ENCODE peak calls at places on chromosomes 2 and 18, in four cellular contexts. P is dorsolateral prefrontal cortex, H is ovary, Z is tibial nerve. B is an unnamed sample.

GRCh38 chr18:62091487-62092120 is 95.3 kb downstream of the PIGN start:
- DNase-seq in Z (no peak), H (no peak), P (no peak), B (no peak)

GRCh38 chr2:183162362-183162761 is 38.1 kb downstream of the NUP35 start:
- DNase-seq in Z (no peak), P (no peak), H (no peak), B (no peak)

GRCh38 chr18:12254137-12254819 is at the start of gene CIDEA:
- DNase-seq in Z (no peak), H (no peak), P (no peak), B (no peak)

GRCh38 chr2:39922679-39923416 is 143.8 kb upstream of the THUMPD2 start:
- DNase-seq in P (no peak), Z (no peak), H (no peak), B (no peak)

GRCh38 chr2:133314761-133315160 is 253.5 kb downstream of the NCKAP5 start:
- DNase-seq in Z (no peak), P (no peak), H (no peak), B (no peak)

GRCh38 chr2:132426621-132427020 is 10.0 kb downstream of the GPR39 start:
- DNase-seq in P (no peak), H (no peak), Z (no peak), B (no peak)

GRCh38 chr2:190766581-190766980 is 114.0 kb upstream of the GLS start:
- DNase-seq in P (no peak), Z (no peak), H (no peak), B (no peak)

GRCh38 chr2:12819098-12819465 is 102.3 kb downstream of the TRIB2 start:
- DNase-seq in Z (peak), P (no peak), H (peak), B (peak)

GRCh38 chr18:72089432-72089831 is 454.7 kb downstream of the CBLN2 start:
- DNase-seq in P (no peak), H (no peak), Z (no peak), B (no peak)

GRCh38 chr2:120765911-120766757 is 30.5 kb downstream of the GLI2 start:
- DNase-seq in Z (peak), H (peak), P (no peak), B (peak)

GRCh38 chr18:48952287-48953095 is 1.7 kb upstream of the SMAD7 start:
- DNase-seq in P (no peak), H (peak), Z (peak), B (peak)

GRCh38 chr2:240672701-240673190 is 9.9 kb downstream of the AQP12B start:
- DNase-seq in Z (no peak), H (no peak), P (no peak), B (no peak)

GRCh38 chr18:48944634-48945033 is 6.1 kb downstream of the SMAD7 start:
- DNase-seq in P (no peak), Z (no peak), H (no peak), B (no peak)

GRCh38 chr2:240619506-240620148 is 5.7 kb upstream of the GPR35 start:
- DNase-seq in Z (no peak), H (no peak), P (no peak), B (no peak)

GRCh38 chr18:78975282-78975681 is 4.3 kb upstream of the SALL3 start:
- DNase-seq in Z (no peak), P (no peak), H (no peak), B (no peak)

GRCh38 chr2:208556954-208557601 is 150.5 kb downstream of the PTH2R start:
- DNase-seq in H (no peak), Z (no peak), P (no peak), B (no peak)

GRCh38 chr2:79717364-79718007 is 204.6 kb downstream of the CTNNA2 start:
- DNase-seq in P (no peak), H (no peak), Z (no peak), B (no peak)

GRCh38 chr2:167289651-167290410 is 401.6 kb downstream of the XIRP2 start:
- DNase-seq in P (no peak), Z (no peak), H (no peak), B (no peak)

GRCh38 chr18:30971338-30971956 is 71.1 kb downstream of the DSC3 start:
- DNase-seq in H (no peak), P (no peak), Z (no peak), B (no peak)

GRCh38 chr2:41914936-41915335 is 132.9 kb upstream of the PKDCC start:
- DNase-seq in H (no peak), Z (no peak), P (no peak), B (no peak)

GRCh38 chr2:44016282-44016681 is 20.5 kb upstream of the LRPPRC start:
- DNase-seq in Z (peak), P (no peak), H (peak), B (peak)

GRCh38 chr2:186841940-186842339 is 7.0 kb downstream of the ZSWIM2 start:
- DNase-seq in P (no peak), Z (no peak), H (no peak), B (no peak)

GRCh38 chr18:32373995-32374394 is 96.7 kb downstream of the GAREM1 start:
- DNase-seq in H (no peak), P (no peak), Z (no peak), B (no peak)

GRCh38 chr2:65315042-65315441 is 87.4 kb downstream of the ACTR2 start:
- DNase-seq in H (no peak), Z (no peak), P (no peak), B (no peak)

GRCh38 chr2:10524341-10524740 is 76.2 kb upstream of the ODC1 start:
- DNase-seq in H (no peak), Z (no peak), P (no peak), B (no peak)

GRCh38 chr18:22171263-22171838 is 2.0 kb downstream of the GATA6 start:
- DNase-seq in H (no peak), Z (no peak), P (no peak), B (no peak)

GRCh38 chr2:120733238-120733942 is 2.3 kb upstream of the GLI2 start:
- DNase-seq in H (no peak), P (no peak), Z (no peak), B (no peak)

GRCh38 chr18:78656346-78656925 is 323.2 kb upstream of the SALL3 start:
- DNase-seq in Z (no peak), H (no peak), P (no peak), B (no peak)

GRCh38 chr2:126655500-126656310 is at the start of gene GYPC:
- DNase-seq in H (peak), P (no peak), Z (peak), B (peak)

GRCh38 chr18:21742323-21742687 is 1.7 kb downstream of the MIB1 start:
- DNase-seq in H (no peak), P (no peak), Z (no peak), B (no peak)

GRCh38 chr18:50563376-50563775 is 3.5 kb downstream of the MAPK4 start:
- DNase-seq in H (no peak), Z (no peak), P (no peak), B (no peak)

GRCh38 chr2:241479026-241479898 is 29.1 kb downstream of the STK25 start:
- DNase-seq in Z (no peak), P (no peak), H (no peak), B (no peak)

GRCh38 chr2:88281302-88282217 is 111.4 kb downstream of the THNSL2 start:
- DNase-seq in Z (peak), H (no peak), P (no peak), B (no peak)

GRCh38 chr2:63053889-63054725 is 3.5 kb downstream of the OTX1 start:
- DNase-seq in H (no peak), Z (no peak), P (no peak), B (no peak)
- H3K4me3 ChIP-seq in H (no peak), Z (no peak), P (peak), B (peak)

DNA sequence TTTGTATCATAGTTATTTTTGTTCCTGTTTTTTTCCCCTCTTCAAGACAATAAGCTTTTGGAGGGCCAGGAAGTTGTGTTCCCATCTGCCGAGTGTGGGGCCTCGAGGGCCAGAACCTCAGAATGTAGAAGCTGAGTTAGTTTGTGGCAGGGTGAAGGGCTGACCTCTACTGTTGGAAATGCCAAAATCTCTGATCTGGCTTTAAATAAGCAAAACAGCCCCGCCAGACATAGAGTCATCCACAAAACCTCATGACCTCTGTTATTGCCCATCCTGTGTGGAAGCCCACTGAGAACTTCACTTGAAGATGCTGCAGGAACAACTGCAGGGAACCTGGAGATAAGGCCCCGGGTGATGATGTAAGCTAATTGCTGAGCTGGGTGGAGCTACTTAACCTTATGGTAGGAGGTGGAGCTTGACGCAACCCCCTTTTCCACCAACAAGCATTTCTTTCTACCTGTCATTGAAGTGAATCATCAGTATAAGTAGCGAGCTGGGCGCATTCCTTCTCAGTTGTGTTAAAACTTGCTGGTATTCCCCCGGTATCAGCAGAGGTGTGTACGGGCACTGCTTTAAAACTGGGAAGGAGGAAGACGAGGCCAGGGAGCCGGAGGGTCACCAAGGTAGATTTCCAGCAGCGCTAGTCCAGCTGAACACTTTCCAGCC is 177.2 kb downstream of the NEDD4L start:
- DNase-seq in H (no peak), Z (no peak), P (no peak), B (no peak)
- H3K4me3 ChIP-seq in H (no peak), Z (no peak), P (no peak), B (no peak)

DNA sequence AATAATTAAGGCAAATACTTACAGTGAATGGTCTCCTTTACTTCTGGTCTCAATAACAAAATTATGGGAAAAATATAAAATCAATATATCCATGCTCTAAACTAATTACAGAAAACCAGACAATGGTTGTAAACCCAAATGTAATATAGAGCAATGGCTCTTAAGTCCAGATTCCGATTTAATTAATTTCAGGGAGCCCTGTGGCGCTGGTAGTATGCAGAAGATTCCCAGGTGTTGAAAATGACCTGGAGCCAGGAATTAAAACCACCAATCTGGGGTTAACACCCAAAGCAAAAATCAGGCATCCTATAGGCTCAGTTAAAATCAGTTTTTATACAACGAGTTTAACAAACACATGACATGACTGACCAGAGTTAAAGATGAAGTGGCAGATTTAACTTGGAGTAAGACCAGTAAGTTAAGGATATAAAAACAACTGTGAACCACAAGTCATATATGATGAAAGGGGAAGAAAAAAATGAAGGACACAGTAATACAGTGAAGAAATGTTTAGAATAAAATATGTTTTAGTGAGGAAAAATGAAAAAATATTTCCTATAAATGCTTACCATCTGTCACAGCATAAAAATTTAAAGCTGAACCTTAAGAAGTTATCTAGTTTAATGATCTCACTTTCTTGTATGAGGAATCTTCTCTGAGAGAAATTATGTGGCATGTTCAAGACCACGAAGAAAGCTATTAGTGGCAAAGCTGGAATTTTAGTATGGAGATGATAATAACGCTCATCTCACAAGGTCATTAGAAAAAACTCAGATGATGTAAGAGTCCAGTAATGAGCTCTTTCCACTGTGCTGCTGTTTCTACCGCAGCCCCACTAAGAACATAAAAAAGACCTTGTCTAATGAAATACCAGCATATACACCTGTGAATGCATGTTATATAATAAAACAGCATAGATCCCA is 45.8 kb upstream of the FLACC1 start:
- DNase-seq in P (no peak), H (no peak), Z (no peak), B (no peak)
- H3K4me3 ChIP-seq in P (no peak), H (no peak), Z (no peak), B (no peak)

DNA sequence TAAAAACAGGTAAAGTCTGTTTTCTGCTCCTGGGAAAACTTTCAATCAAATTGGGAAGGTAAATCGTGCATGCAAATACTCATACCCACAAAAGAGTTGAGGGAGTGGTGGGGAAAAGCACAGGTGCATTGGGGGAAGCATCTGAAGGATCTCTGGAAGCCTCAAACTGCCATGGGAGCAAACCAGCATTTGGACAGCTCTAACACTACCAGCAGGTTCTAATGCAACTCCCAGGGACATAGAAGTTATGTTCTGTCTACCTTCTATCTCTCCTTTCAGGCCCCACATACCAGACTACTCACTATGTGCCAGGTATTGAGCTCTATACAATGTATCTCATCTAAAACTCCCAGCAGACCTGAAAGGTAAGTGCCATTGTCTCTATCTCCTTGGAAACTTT is 933.7 kb downstream of the NRXN1 start:
- DNase-seq in P (no peak), Z (no peak), H (no peak), B (no peak)
- H3K4me3 ChIP-seq in P (no peak), Z (no peak), H (no peak), B (no peak)

GRCh38 chr18:23683671-23684070 is 5.6 kb upstream of the LAMA3 start:
- DNase-seq in Z (no peak), H (no peak), P (no peak), B (no peak)
- H3K4me3 ChIP-seq in Z (no peak), H (no peak), P (no peak), B (no peak)

DNA sequence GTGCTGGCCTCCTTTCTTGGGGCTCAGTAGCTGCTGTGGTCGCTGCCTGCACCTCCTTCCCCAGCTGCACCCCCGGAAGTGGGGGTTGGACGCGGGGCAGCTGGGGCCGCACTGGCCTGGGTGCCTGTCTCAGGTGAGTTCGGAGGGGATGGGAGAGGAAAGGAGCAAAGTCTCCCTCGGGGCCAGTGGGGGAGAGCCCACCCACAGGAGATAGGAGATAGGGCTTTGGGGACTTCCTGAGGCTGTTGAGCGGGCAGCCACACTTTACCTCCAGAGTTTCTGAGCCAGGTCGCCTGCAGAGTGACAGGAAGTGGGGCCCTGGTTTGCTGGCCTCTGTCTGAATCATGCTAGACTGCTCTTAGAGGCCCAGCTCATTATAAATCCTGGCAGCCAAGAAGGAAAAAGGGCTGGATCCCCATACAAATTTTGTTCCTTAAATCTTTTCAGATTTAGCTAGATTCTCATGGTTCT is 8.1 kb downstream of the MBP start:
- DNase-seq in Z (no peak), P (no peak), H (no peak), B (no peak)
- H3K4me3 ChIP-seq in Z (no peak), P (no peak), H (no peak), B (no peak)

B was measured in heart right ventricle.